ENCODE peak calls at places on chromosome 4, in five cellular contexts. K is lower leg skin, U is HepG2, S is adrenal gland, Y is ovary. R is an unnamed sample.

GRCh38 chr4:43238018-43238417 is 345.5 kb downstream of the GRXCR1 start:
- DNase-seq in U (no peak), K (no peak), S (no peak), Y (no peak), R (no peak)

GRCh38 chr4:132124624-132124974 is 1024.5 kb upstream of the PCDH10 start:
- DNase-seq in S (no peak), K (no peak), Y (no peak), U (no peak), R (no peak)

GRCh38 chr4:185781555-185782215 is 30.3 kb downstream of the SORBS2 start:
- DNase-seq in Y (no peak), U (no peak), K (no peak), S (no peak), R (no peak)

GRCh38 chr4:80207172-80207583 is 9.9 kb downstream of the PRDM8 start:
- DNase-seq in U (no peak), K (no peak), Y (no peak), S (no peak), R (no peak)

GRCh38 chr4:166335256-166335938 is 462.4 kb downstream of the TLL1 start:
- DNase-seq in K (no peak), S (no peak), U (no peak), Y (no peak), R (no peak)

GRCh38 chr4:108834167-108834566 is 71.3 kb upstream of the ETNPPL start:
- DNase-seq in Y (no peak), K (no peak), S (no peak), U (no peak), R (no peak)

GRCh38 chr4:93767917-93768316 is 60.6 kb upstream of the ATOH1 start:
- DNase-seq in Y (no peak), K (no peak), U (no peak), S (no peak), R (no peak)

GRCh38 chr4:61220556-61220955 is 20.4 kb downstream of the ADGRL3 start:
- DNase-seq in Y (no peak), K (no peak), U (no peak), S (no peak), R (no peak)

GRCh38 chr4:175369087-175369486 is 443.0 kb downstream of the GPM6A start:
- DNase-seq in U (no peak), Y (no peak), S (no peak), K (no peak), R (no peak)

GRCh38 chr4:186934841-186935443 is 211.3 kb upstream of the FAT1 start:
- DNase-seq in U (no peak), K (no peak), Y (no peak), S (no peak), R (no peak)

GRCh38 chr4:76214269-76214628 is 625 bp upstream of the SCARB2 start:
- DNase-seq in Y (no peak), U (no peak), K (no peak), S (no peak), R (no peak)

GRCh38 chr4:141109983-141110382 is 23.3 kb downstream of the RNF150 start:
- DNase-seq in U (no peak), S (no peak), K (no peak), Y (no peak), R (no peak)

GRCh38 chr4:7677086-7677485 is 242.4 kb upstream of the PSAPL1 start:
- DNase-seq in S (no peak), U (no peak), Y (no peak), K (no peak), R (no peak)

GRCh38 chr4:149353241-149353640 is 462.4 kb downstream of the IQCM start:
- DNase-seq in S (no peak), U (no peak), K (no peak), Y (no peak), R (no peak)

GRCh38 chr4:149344436-149344835 is 471.2 kb downstream of the IQCM start:
- DNase-seq in U (no peak), S (no peak), K (no peak), Y (no peak), R (no peak)

GRCh38 chr4:133058701-133059100 is 90.4 kb upstream of the PCDH10 start:
- DNase-seq in S (no peak), K (no peak), U (no peak), Y (no peak), R (peak)

GRCh38 chr4:176034498-176034897 is 31.1 kb upstream of the WDR17 start:
- DNase-seq in U (no peak), S (peak), Y (no peak), K (no peak), R (peak)

GRCh38 chr4:135429528-135429927 is 1227.9 kb upstream of the PABPC4L start:
- DNase-seq in U (no peak), K (no peak), Y (no peak), S (no peak), R (no peak)

GRCh38 chr4:66585767-66586166 is 915.5 kb upstream of the EPHA5 start:
- DNase-seq in S (no peak), Y (no peak), K (no peak), U (no peak), R (no peak)

GRCh38 chr4:19945979-19946380 is 305.7 kb upstream of the SLIT2 start:
- DNase-seq in U (no peak), S (no peak), Y (no peak), K (no peak), R (no peak)

GRCh38 chr4:48777739-48778138 is 2.3 kb downstream of the FRYL start:
- DNase-seq in S (no peak), Y (no peak), K (no peak), U (no peak), R (peak)

GRCh38 chr4:167606551-167606950 is 372.3 kb upstream of the SPOCK3 start:
- DNase-seq in S (no peak), U (no peak), K (no peak), Y (no peak), R (no peak)

GRCh38 chr4:170651786-170652185 is 562.0 kb upstream of the AADAT start:
- DNase-seq in K (no peak), S (no peak), Y (no peak), U (no peak), R (no peak)

GRCh38 chr4:61406677-61407076 is 206.6 kb downstream of the ADGRL3 start:
- DNase-seq in K (no peak), U (no peak), S (no peak), Y (no peak), R (no peak)

GRCh38 chr4:152014280-152014679 is 253.5 kb upstream of the GATB start:
- DNase-seq in Y (no peak), K (no peak), U (no peak), S (no peak), R (no peak)

GRCh38 chr4:4402966-4403365 is 16.1 kb downstream of the NSG1 start:
- DNase-seq in Y (no peak), U (no peak), S (no peak), K (no peak), R (no peak)

GRCh38 chr4:119189638-119190037 is 22.9 kb upstream of the USP53 start:
- DNase-seq in K (no peak), U (no peak), S (no peak), Y (no peak), R (no peak)

GRCh38 chr4:151238477-151238876 is 38.5 kb upstream of the PRSS48 start:
- DNase-seq in K (no peak), U (no peak), Y (no peak), S (no peak), R (no peak)

GRCh38 chr4:93092765-93093164 is 735.8 kb upstream of the ATOH1 start:
- DNase-seq in K (no peak), S (no peak), Y (no peak), U (no peak), R (no peak)

GRCh38 chr4:138217567-138217966 is 24.6 kb downstream of the SLC7A11 start:
- DNase-seq in Y (no peak), S (no peak), U (no peak), K (no peak), R (no peak)

GRCh38 chr4:153560918-153561317 is 94.8 kb downstream of the TMEM131L start:
- DNase-seq in K (no peak), Y (no peak), U (no peak), S (no peak), R (no peak)

GRCh38 chr4:25223770-25224375 is 10.0 kb upstream of the PI4K2B start:
- DNase-seq in U (no peak), S (no peak), Y (no peak), K (no peak), R (peak)

GRCh38 chr4:70927502-70928139 is 25.5 kb downstream of the MOB1B start:
- DNase-seq in Y (no peak), U (no peak), S (no peak), K (no peak), R (no peak)

DNA sequence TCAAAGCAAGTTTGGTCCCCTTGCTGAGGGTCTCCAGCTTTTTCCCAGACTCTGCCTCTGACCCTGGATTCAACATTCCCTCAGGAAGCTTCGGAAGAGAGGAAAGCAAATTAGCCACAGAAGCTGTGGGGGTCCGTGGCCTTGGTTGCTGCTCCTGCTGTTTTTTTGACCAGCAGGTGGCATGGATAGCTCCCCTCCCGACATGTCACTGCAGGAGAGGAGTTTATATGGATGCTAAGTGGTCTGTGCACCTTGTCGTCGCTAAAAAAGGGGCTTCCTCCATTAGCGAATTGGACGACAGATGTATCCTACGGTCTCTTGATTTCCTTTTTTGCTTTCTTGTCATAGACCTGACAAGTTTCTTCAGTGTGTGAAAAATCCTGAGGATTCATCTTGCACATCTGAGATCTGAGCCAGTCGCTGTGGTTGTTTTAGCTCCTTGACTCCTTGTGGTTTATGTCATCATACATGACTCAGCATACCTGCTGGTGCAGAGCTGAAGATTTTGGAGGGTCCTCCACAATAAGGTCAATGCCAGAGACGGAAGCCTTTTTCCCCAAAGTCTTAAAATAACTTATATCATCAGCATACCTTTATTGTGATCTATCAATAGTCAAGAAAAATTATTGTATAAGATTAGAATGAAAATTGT is 70.2 kb downstream of the CD38 start:
- DNase-seq in U (no peak), Y (no peak), K (no peak), S (no peak), R (no peak)
- TF ChIP-seq CTCF in U (no peak), Y (no peak), K (no peak), S (no peak), R (no peak)

GRCh38 chr4:113292371-113293042 is 243.1 kb downstream of the ANK2 start:
- DNase-seq in U (no peak), Y (peak), S (no peak), K (no peak), R (peak)
- TF ChIP-seq POLR2A in U (no peak), Y (no peak), S (no peak), K (no peak), R (no peak)

DNA sequence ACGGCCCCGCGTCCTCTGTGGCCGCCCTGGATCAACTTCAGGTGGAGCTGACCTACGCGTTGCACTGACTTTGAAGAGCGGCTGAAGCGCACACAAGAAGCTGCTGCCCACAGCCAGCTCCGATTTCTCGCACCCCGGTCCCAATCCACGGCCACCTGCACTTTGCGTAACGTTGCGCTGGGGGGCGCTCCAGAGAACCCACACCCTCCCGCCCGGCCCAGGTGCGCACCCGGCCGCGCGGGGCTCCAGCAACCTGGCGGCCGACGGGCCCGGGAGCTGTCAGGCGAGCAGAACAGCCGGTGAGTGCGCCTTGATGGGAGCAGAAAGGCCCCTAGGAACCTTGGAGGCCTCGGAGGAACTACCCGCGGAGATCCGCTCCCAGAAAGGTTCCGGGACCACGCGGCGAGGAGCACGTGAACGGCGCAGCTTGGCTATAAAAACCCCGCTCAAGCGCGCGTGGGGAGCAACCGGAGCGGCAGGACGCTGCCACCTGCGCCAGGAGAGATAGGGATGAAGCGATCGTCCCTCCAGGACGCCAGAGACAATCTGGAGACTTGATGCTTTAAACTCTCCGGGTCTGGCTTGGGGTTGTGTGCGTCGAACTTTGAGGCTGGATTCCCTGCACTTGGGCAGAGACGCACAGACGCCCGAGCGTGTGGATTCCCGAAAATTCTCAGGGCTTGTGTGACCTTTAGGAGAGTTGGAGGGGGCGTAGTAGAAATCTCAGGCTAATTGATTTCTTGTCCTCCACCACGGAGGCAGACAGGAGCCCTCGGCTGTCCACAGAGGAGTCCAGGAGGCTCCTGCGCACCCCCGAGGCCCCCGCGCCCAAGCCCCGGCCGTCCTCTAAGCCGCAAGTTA is 591 bp upstream of the NWD2 start:
- DNase-seq in S (no peak), K (no peak), U (peak), Y (no peak), R (peak)
- TF ChIP-seq CTCF in S (no peak), K (no peak), U (peak), Y (no peak), R (peak)

DNA sequence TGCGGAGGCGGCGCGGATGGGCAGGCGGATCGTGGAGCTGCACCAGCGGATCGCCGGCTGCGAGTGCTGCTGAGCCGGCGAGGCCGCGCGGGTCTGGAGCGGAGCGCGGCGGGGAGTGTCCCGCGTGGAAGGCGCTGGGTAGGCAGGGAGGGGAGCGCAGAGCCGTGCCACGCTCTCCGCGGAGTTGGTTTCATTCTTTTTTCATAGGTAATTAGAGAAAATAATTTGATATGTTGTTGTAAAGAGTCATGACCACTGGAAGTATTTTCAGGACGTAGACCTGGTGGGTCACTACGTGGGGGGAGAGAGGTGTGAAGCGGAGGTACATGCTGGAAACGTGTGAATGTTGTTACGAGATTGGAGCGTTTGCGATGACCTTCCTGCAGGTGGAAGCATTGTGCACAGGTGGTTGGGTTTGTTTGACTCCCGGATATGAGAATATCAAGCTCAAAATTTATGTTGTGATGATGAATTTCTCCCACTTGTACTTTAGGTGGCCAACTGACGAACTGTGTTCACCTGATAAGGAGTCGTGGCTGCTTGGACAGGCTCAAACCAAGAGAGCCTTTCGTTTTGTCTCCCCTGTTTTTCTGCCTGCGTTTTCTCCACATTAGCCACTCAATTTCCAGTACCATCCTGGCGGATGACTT is 19.1 kb upstream of the S100P start:
- DNase-seq in S (no peak), Y (no peak), K (no peak), U (peak), R (peak)
- TF ChIP-seq POLR2A in S (no peak), Y (no peak), K (no peak), U (no peak), R (no peak)

GRCh38 chr4:110787781-110788180 is 164.9 kb upstream of the PITX2 start:
- DNase-seq in Y (no peak), K (no peak), S (no peak), U (no peak), R (no peak)
- TF ChIP-seq CTCF in Y (no peak), K (no peak), S (no peak), U (no peak), R (no peak)

DNA sequence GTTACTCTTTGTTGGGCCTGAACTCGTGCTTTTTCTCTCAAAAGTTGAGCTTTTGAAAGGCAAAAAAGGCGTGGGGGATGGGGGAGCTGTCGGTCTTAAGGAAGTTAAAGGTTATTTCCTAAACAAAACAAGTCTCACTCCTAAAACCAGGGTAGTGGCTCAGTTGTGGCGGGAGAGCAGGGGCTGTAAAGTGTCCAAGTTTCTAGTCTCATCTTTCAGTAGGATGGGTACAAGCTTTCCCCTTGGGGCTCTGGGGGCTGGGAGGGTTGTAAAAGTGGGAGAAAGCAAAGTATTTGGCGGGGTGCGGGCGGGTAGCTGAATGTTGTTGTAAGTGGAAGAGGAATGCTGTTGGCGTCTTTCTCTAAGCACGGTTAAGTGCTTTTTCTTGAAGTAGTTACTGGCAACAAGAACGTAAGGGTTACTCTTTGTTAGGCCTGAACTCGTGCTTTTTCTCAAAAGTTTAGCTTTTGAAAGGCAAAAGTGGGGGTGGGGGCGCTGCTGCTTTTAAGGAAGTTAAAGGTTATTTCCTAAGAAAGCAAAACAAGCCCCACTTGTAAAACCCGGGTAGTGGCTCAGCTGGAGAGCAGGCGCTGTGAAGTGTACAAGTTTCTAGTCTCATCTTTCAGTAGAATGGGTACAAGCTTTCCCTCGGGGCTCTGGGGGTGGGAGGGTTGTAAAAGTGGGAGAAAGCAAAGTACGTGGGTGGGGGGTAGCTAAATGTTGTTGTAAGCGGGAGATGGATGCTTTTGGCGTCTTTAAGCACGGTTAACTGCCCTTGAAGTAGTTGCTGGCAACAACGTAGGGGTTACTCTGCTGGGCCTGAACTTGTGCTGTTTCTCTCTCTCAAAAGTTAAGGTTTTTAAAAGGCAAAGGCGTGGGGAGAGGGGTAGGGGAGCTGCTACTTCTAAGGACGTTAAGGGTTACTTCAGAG is 1.1 kb upstream of the WDR1 start:
- DNase-seq in Y (peak), S (peak), U (no peak), K (no peak), R (peak)
- TF ChIP-seq POLR2A in Y (no peak), S (no peak), U (no peak), K (no peak), R (no peak)

DNA sequence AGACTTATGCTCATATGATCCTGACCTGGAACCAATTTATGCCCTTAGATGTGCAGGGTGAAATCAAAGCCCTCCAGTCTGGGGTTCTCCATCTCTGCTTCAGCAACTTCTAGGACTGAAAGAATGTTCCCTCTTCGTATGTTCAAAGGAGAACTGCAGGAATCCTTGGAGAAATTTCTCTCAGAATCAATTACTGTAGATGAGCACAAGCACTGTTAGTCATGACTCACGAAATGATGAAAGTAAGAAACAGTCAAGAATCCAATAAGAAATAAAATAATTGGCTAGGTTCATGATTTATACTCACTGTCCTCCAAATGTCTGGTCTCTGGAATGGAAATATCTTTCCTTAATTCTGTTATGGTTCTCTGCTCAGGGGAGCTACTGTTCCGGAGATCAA is 348.2 kb downstream of the PDGFC start:
- DNase-seq in K (no peak), U (no peak), S (no peak), Y (no peak), R (no peak)
- TF ChIP-seq CTCF in K (no peak), U (no peak), S (no peak), Y (no peak), R (no peak)